ENCODE peak calls at places on chromosomes 4 and X, in five cellular contexts. C is adrenal gland, R is heart left ventricle, Z is ascending aorta, U is GM23248. K is an unnamed sample.

GRCh38 chrX:25206761-25207160 is 191.0 kb upstream of the ARX start:
- DNase-seq in C (no peak), R (no peak), Z (no peak), U (peak; percentile 47), K (no peak)

GRCh38 chr4:81531410-81531809 is 59.7 kb upstream of the RASGEF1B start:
- DNase-seq in C (no peak), R (no peak), Z (no peak), U (no peak), K (no peak)

GRCh38 chrX:71671043-71671829 is 3.9 kb downstream of the LOC101059915 start:
- DNase-seq in C (no peak), R (no peak), Z (no peak), U (no peak), K (no peak)

GRCh38 chrX:7146703-7147430 is 645 bp upstream of the STS start:
- DNase-seq in C (no peak), R (no peak), Z (no peak), U (peak; percentile 36), K (no peak)

GRCh38 chr4:131348258-131348657 is 1800.8 kb upstream of the PCDH10 start:
- DNase-seq in C (no peak), R (no peak), Z (no peak), U (no peak), K (no peak)

GRCh38 chrX:45803383-45803921 is 602.8 kb upstream of the DIPK2B start:
- DNase-seq in C (no peak), R (no peak), Z (no peak), U (peak; percentile 90), K (no peak)

GRCh38 chr4:118265312-118266144 is 87.3 kb downstream of the PRSS12 start:
- DNase-seq in C (no peak), R (no peak), Z (no peak), U (peak; percentile 17), K (no peak)

GRCh38 chr4:185912779-185913178 is 100.8 kb upstream of the SORBS2 start:
- DNase-seq in C (no peak), R (no peak), Z (no peak), U (peak; percentile 44), K (no peak)

GRCh38 chrX:68867458-68868166 is 38.8 kb downstream of the EFNB1 start:
- DNase-seq in C (peak; percentile 60), R (peak; percentile 23), Z (no peak), U (no peak), K (no peak)

GRCh38 chrX:67614414-67614813 is 70.6 kb downstream of the AR start:
- DNase-seq in C (no peak), R (no peak), Z (no peak), U (peak; percentile 65), K (no peak)

GRCh38 chrX:13372203-13372980 is 52.5 kb upstream of the ATXN3L start:
- DNase-seq in C (no peak), R (no peak), Z (no peak), U (no peak), K (no peak)

GRCh38 chr4:152079543-152080293 is 318.9 kb upstream of the GATB start:
- DNase-seq in C (no peak), R (no peak), Z (no peak), U (no peak), K (no peak)

GRCh38 chr4:177393236-177393635 is 49.0 kb downstream of the AGA start:
- DNase-seq in C (no peak), R (no peak), Z (no peak), U (no peak), K (no peak)

GRCh38 chr4:84499065-84499982 is at the start of gene NKX6-1:
- DNase-seq in C (peak; percentile 50), R (peak; percentile 36), Z (peak; percentile 58), U (peak; percentile 68), K (peak; percentile 74)

GRCh38 chrX:136273986-136274385 is 22.8 kb upstream of the MAP7D3 start:
- DNase-seq in C (no peak), R (no peak), Z (no peak), U (no peak), K (no peak)

GRCh38 chrX:51737062-51737461 is 6.2 kb upstream of the GSPT2 start:
- DNase-seq in C (no peak), R (no peak), Z (no peak), U (no peak), K (no peak)

GRCh38 chr4:121252224-121252806 is 88.2 kb upstream of the TNIP3 start:
- DNase-seq in C (peak; percentile 75), R (peak; percentile 32), Z (no peak), U (peak; percentile 76), K (no peak)

GRCh38 chrX:75365243-75365975 is 91.5 kb downstream of the UPRT start:
- DNase-seq in C (no peak), R (no peak), Z (no peak), U (no peak), K (no peak)

GRCh38 chr4:38177792-38178665 is 217.8 kb downstream of the PTTG2 start:
- DNase-seq in C (peak; percentile 42), R (peak; percentile 51), Z (peak; percentile 47), U (peak; percentile 66), K (no peak)

GRCh38 chr4:183158062-183158461 is 59.0 kb downstream of the WWC2 start:
- DNase-seq in C (no peak), R (no peak), Z (no peak), U (peak; percentile 26), K (no peak)

GRCh38 chr4:75673959-75674328 is 733 bp upstream of the G3BP2 start:
- DNase-seq in C (no peak), R (no peak), Z (no peak), U (no peak), K (no peak)

GRCh38 chr4:24434193-24434728 is 150.1 kb downstream of the DHX15 start:
- DNase-seq in C (no peak), R (no peak), Z (no peak), U (no peak), K (no peak)

GRCh38 chr4:55215087-55215486 is 89.7 kb upstream of the KDR start:
- DNase-seq in C (no peak), R (no peak), Z (no peak), U (no peak), K (no peak)

DNA sequence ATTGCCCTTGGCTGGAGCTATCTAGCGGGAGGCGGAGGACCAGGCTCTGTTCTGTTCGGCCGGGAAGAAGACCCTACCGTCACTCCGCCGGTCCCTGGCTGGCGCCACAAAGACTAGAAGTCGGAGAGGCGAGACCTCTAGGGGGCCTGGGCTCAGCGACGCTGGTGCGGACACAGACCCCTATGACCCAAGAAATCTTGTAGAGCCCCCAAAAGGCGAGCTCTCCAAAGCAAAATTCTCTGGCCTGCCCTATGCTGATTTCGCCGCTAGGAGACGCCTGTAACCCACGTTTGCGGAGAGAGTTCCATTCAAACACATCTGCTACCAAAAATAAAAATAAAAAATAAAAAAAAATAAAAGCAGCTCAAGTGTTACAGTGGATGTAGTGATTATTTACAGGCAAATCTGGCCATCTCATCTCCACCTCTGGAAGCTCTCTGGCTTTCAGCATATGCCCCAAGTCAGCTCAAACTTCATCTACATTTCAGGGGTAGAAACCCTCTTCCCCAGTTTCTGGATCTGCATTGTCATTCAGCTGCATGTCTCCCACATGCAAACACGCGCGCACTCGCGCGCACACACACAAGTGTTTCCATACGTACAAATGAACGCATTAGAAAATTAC is 2.4 kb upstream of the PCDH10 start:
- DNase-seq in C (no peak), R (no peak), Z (no peak), U (peak; percentile 73), K (no peak)
- H3K4me1 ChIP-seq in C (peaks cover 20% of the 10 kb centered on the region), R (peaks cover 46% of the 10 kb centered on the region), Z (no peaks in the 10 kb centered on the region), U (peaks cover 7% of the 10 kb centered on the region), K (no peaks in the 10 kb centered on the region)

DNA sequence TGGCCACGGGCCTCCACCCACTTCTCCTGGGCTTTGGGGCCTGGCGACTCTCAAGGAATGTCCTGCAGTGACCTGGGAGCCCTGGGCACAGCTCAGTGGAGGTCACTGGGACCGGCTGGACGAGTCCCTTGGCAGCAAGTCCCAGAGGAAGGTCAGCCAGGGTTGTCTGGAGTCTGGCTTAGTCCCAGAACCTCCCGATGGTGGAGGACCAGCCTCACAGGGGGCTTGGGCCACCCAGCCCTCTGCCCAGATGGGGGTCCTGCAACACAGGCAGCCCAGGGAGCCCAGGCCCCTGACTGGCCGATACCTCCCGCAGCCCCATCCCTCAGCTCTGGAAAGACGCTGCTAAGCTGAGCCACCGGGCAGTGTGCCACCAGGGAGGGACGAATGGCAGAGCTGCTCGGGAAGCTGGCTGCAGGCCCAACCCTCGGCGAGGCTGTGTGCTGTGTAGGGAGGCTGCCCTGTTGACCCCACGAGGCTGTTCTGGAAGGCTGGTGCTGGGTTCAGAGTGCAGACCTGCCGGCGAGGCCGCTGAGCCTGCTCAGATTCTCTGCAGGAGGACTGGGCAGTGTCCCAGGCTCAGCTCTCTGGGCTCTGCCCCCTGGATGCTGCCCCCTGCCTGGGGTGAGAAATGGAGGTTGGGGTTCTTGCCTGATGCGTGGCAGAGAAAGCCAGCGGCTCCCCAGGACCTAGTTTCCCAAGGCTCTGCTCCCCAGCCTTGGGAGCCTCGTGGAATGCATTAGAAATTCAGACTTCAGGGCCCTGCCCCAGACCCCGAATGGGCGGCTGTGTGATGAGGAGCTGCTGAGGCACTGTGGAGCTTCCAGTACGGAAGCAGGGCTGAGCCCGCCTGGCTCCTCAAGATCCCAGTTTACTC is 61.7 kb downstream of the ADRA2C start:
- DNase-seq in C (peak; percentile 96), R (peak; percentile 86), Z (no peak), U (peak; percentile 74), K (no peak)
- H3K27ac ChIP-seq in C (peak overlapping the region; percentile 57), R (peak overlapping the region; percentile 50), Z (peak overlapping the region; percentile 43), U (no peak overlapping the region), K (no peak overlapping the region)

GRCh38 chr4:2047781-2048581 is 11.1 kb upstream of the NAT8L start:
- DNase-seq in C (no peak), R (no peak), Z (no peak), U (no peak), K (peak; percentile 58)
- H3K27me3 ChIP-seq in C (peaks cover 15% of the 10 kb centered on the region), R (peaks cover 10% of the 10 kb centered on the region), Z (no peaks in the 10 kb centered on the region), U (peaks cover 15% of the 10 kb centered on the region), K (no peaks in the 10 kb centered on the region)

GRCh38 chr4:153113061-153113837 is 91.0 kb upstream of the TRIM2 start:
- DNase-seq in C (no peak), R (no peak), Z (no peak), U (peak; percentile 59), K (no peak)

GRCh38 chr4:153111426-153112070 is 92.7 kb upstream of the TRIM2 start:
- DNase-seq in C (no peak), R (no peak), Z (no peak), U (no peak), K (no peak)

GRCh38 chr4:153113838-153114105 is 90.5 kb upstream of the TRIM2 start:
- DNase-seq in C (no peak), R (no peak), Z (no peak), U (no peak), K (no peak)

GRCh38 chr4:153110739-153111138 is 93.5 kb upstream of the TRIM2 start:
- DNase-seq in C (no peak), R (no peak), Z (no peak), U (no peak), K (no peak)

GRCh38 chr4:153112071-153112460 is 92.2 kb upstream of the TRIM2 start:
- DNase-seq in C (no peak), R (no peak), Z (no peak), U (no peak), K (no peak)
- H3K4me1 ChIP-seq in C (peaks cover 12% of the 10 kb centered on the region), R (peaks cover 16% of the 10 kb centered on the region), Z (peaks cover 10% of the 10 kb centered on the region), U (peaks cover 20% of the 10 kb centered on the region), K (peaks cover 12% of the 10 kb centered on the region)

DNA sequence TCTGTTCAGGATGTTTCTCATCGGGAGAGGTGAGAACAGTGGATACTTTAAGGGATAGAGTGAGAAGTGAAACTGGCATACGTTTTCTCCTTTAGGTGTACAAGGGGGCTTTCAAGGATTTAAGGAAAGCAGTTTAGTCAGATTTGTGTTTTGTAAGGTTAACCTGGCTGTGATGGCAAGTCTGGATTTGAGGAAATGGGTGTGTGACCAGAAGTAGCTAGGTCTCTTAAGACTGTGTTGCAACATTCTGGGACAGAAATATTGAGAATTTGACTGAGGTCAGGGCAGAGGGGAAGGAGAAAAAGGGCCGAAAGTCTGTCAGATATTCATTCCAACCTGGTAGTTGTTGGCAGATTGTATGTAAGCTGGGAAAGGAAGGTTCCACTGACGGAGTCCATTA is 10.4 kb upstream of the GABRE start:
- DNase-seq in C (no peak), R (no peak), Z (no peak), U (peak; percentile 30), K (no peak)
- H3K27ac ChIP-seq in C (peak overlapping the region; percentile 45), R (no peak overlapping the region), Z (no peak overlapping the region), U (peak overlapping the region; percentile 89), K (peak overlapping the region; percentile 63)

GRCh38 chr4:8791609-8792008 is 80.0 kb downstream of the HMX1 start:
- DNase-seq in C (no peak), R (no peak), Z (no peak), U (no peak), K (no peak)
- H3K27me3 ChIP-seq in C (no peaks in the 10 kb centered on the region), R (no peaks in the 10 kb centered on the region), Z (no peaks in the 10 kb centered on the region), U (no peaks in the 10 kb centered on the region), K (peaks cover 18% of the 10 kb centered on the region)

K was measured in RWPE2.